ENCODE peak calls at places on chromosomes 6 and 20, in seven cellular contexts. One of them, this sample, is unnamed. For H3K4me1, the result is how much of the 10 kb centered on the place peaks cover.

GRCh38 chr6:79946242-79946641 is 1.1 kb downstream of the ELOVL4 start:
- DNase-seq in heart left ventricle: no peak
- DNase-seq in stomach: no peak
- DNase-seq in left ventricle myocardium inferior: no peak
- DNase-seq in Panc1: no peak
- DNase-seq in heart right ventricle: no peak
- DNase-seq in CD8-positive, alpha-beta T cell: no peak
- DNase-seq in this sample: no peak

GRCh38 chr6:41939091-41939847 is 2.3 kb downstream of the CCND3 start:
- DNase-seq in CD8-positive, alpha-beta T cell: peak
- DNase-seq in heart left ventricle: peak
- DNase-seq in heart right ventricle: peak
- DNase-seq in left ventricle myocardium inferior: peak
- DNase-seq in stomach: peak
- DNase-seq in Panc1: no peak
- DNase-seq in this sample: peak

GRCh38 chr20:22080985-22081384 is 375.5 kb downstream of the PAX1 start:
- DNase-seq in stomach: no peak
- DNase-seq in heart left ventricle: no peak
- DNase-seq in CD8-positive, alpha-beta T cell: no peak
- DNase-seq in heart right ventricle: no peak
- DNase-seq in left ventricle myocardium inferior: no peak
- DNase-seq in Panc1: no peak
- DNase-seq in this sample: no peak

GRCh38 chr6:48111143-48111506 is at the start of gene PTCHD4:
- DNase-seq in CD8-positive, alpha-beta T cell: no peak
- DNase-seq in heart left ventricle: peak
- DNase-seq in heart right ventricle: no peak
- DNase-seq in left ventricle myocardium inferior: peak
- DNase-seq in Panc1: no peak
- DNase-seq in stomach: no peak
- DNase-seq in this sample: no peak

GRCh38 chr20:38599410-38599882 is 2.2 kb upstream of the ARHGAP40 start:
- DNase-seq in heart left ventricle: peak
- DNase-seq in Panc1: no peak
- DNase-seq in left ventricle myocardium inferior: peak
- DNase-seq in stomach: peak
- DNase-seq in CD8-positive, alpha-beta T cell: no peak
- DNase-seq in heart right ventricle: peak
- DNase-seq in this sample: peak

GRCh38 chr20:46605181-46605580 is 46.1 kb downstream of the SLC13A3 start:
- DNase-seq in heart left ventricle: no peak
- DNase-seq in left ventricle myocardium inferior: no peak
- DNase-seq in Panc1: no peak
- DNase-seq in heart right ventricle: no peak
- DNase-seq in stomach: no peak
- DNase-seq in CD8-positive, alpha-beta T cell: no peak
- DNase-seq in this sample: no peak

GRCh38 chr20:62558779-62559178 is 83.0 kb upstream of the GATA5 start:
- DNase-seq in CD8-positive, alpha-beta T cell: no peak
- DNase-seq in left ventricle myocardium inferior: peak
- DNase-seq in stomach: no peak
- DNase-seq in heart left ventricle: peak
- DNase-seq in heart right ventricle: peak
- DNase-seq in Panc1: no peak
- DNase-seq in this sample: no peak

GRCh38 chr20:16020971-16021370 is 552.3 kb downstream of the KIF16B start:
- DNase-seq in CD8-positive, alpha-beta T cell: no peak
- DNase-seq in heart left ventricle: no peak
- DNase-seq in stomach: no peak
- DNase-seq in Panc1: no peak
- DNase-seq in left ventricle myocardium inferior: no peak
- DNase-seq in heart right ventricle: no peak
- DNase-seq in this sample: no peak

GRCh38 chr6:79468116-79468515 is 69.1 kb downstream of the LCA5 start:
- DNase-seq in CD8-positive, alpha-beta T cell: no peak
- DNase-seq in Panc1: no peak
- DNase-seq in heart left ventricle: no peak
- DNase-seq in left ventricle myocardium inferior: no peak
- DNase-seq in stomach: no peak
- DNase-seq in heart right ventricle: no peak
- DNase-seq in this sample: no peak

GRCh38 chr20:24646331-24646730 is 176.9 kb downstream of the SYNDIG1 start:
- DNase-seq in CD8-positive, alpha-beta T cell: no peak
- DNase-seq in Panc1: no peak
- DNase-seq in heart right ventricle: no peak
- DNase-seq in stomach: no peak
- DNase-seq in heart left ventricle: no peak
- DNase-seq in left ventricle myocardium inferior: no peak
- DNase-seq in this sample: no peak

GRCh38 chr6:135568366-135568765 is 70.8 kb upstream of the AHI1 start:
- DNase-seq in left ventricle myocardium inferior: no peak
- DNase-seq in CD8-positive, alpha-beta T cell: peak
- DNase-seq in heart right ventricle: no peak
- DNase-seq in Panc1: no peak
- DNase-seq in heart left ventricle: peak
- DNase-seq in stomach: peak
- DNase-seq in this sample: peak

DNA sequence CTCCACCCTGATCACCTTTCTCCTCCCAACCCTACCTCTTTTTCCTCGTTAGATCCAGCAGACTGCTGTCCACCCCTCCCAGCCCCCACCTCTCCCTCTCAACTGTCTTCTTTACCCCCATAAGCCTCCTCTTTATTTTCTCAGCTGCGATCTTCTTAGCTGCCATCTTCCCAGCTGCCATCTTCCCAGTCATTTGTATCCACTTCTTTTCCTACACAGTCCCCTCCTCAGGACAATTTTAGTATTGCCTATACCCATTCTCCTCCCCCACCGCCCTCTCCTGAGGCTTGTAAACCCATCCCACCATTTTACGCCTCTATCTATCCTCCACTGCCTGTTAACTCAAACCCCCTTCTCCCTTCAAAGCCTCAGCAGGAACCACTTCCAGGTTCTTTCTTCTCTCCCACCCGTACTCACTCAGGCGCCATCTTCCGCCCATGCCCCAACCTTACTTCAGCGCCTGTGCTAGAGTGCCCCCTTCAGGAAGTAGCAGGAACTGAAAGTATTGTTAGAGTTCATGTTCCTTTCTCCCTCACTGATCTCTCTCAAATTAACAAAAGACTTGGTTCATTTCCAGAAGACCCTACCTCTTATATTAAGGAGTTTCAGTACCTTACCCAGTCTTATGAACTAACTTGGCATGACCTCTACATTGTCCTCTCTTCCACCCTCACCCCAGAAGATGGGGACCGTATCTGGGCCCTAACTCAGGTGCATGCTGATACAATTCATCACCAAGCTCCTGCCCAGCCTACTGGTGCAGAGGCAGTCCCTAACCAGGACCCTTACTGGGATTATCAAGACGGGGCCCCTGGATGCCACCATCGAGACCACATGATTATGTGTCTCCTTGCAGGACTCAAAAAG is 236.0 kb downstream of the ADGRG6 start:
- DNase-seq in stomach: no peak
- DNase-seq in CD8-positive, alpha-beta T cell: no peak
- DNase-seq in Panc1: no peak
- DNase-seq in heart right ventricle: no peak
- DNase-seq in heart left ventricle: no peak
- DNase-seq in left ventricle myocardium inferior: no peak
- DNase-seq in this sample: no peak
- TF ChIP-seq CTCF in stomach: no peak
- TF ChIP-seq CTCF in CD8-positive, alpha-beta T cell: no peak
- TF ChIP-seq CTCF in Panc1: peak
- TF ChIP-seq CTCF in heart right ventricle: peak
- TF ChIP-seq CTCF in heart left ventricle: no peak
- TF ChIP-seq CTCF in left ventricle myocardium inferior: peak
- TF ChIP-seq CTCF in this sample: peak

DNA sequence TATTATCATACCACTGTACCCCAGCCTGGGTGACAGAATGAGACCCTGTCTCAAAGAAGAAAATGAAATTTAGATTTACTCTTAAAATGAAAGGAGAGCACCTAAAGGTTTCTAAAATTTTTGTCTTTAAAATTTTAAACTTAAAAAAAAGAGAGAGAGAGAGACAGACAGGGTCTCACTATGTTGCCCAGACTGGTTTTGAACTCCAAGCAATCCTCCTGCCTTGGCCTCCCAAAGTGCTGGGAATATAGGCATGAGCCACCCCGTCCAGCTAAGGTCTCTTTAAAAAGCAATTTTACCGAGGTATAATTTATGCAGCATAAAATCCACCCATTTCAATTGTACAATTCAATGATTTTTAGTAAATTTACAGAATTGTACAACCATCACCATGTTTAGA is 33.2 kb downstream of the ILRUN start:
- DNase-seq in left ventricle myocardium inferior: no peak
- DNase-seq in heart right ventricle: no peak
- DNase-seq in CD8-positive, alpha-beta T cell: no peak
- DNase-seq in heart left ventricle: no peak
- DNase-seq in stomach: no peak
- DNase-seq in Panc1: no peak
- DNase-seq in this sample: no peak
- H3K4me1 ChIP-seq in left ventricle myocardium inferior: half or more
- H3K4me1 ChIP-seq in heart right ventricle: half or more
- H3K4me1 ChIP-seq in CD8-positive, alpha-beta T cell: under half
- H3K4me1 ChIP-seq in heart left ventricle: under half
- H3K4me1 ChIP-seq in stomach: under half
- H3K4me1 ChIP-seq in Panc1: under half
- H3K4me1 ChIP-seq in this sample: under half

GRCh38 chr6:158611600-158612041 is 32.9 kb downstream of the DYNLT1 start:
- DNase-seq in CD8-positive, alpha-beta T cell: no peak
- DNase-seq in heart right ventricle: no peak
- DNase-seq in Panc1: no peak
- DNase-seq in stomach: peak
- DNase-seq in heart left ventricle: no peak
- DNase-seq in left ventricle myocardium inferior: no peak
- DNase-seq in this sample: no peak

GRCh38 chr6:158608221-158608620 is 36.3 kb downstream of the DYNLT1 start:
- DNase-seq in heart left ventricle: no peak
- DNase-seq in heart right ventricle: no peak
- DNase-seq in CD8-positive, alpha-beta T cell: no peak
- DNase-seq in left ventricle myocardium inferior: no peak
- DNase-seq in stomach: no peak
- DNase-seq in Panc1: no peak
- DNase-seq in this sample: no peak

GRCh38 chr6:158609455-158610155 is 34.9 kb downstream of the DYNLT1 start:
- DNase-seq in left ventricle myocardium inferior: no peak
- DNase-seq in heart left ventricle: no peak
- DNase-seq in heart right ventricle: no peak
- DNase-seq in Panc1: no peak
- DNase-seq in CD8-positive, alpha-beta T cell: no peak
- DNase-seq in stomach: no peak
- DNase-seq in this sample: no peak

GRCh38 chr6:158611039-158611438 is 33.5 kb downstream of the DYNLT1 start:
- DNase-seq in Panc1: no peak
- DNase-seq in heart left ventricle: no peak
- DNase-seq in left ventricle myocardium inferior: no peak
- DNase-seq in stomach: no peak
- DNase-seq in heart right ventricle: no peak
- DNase-seq in CD8-positive, alpha-beta T cell: no peak
- DNase-seq in this sample: no peak

DNA sequence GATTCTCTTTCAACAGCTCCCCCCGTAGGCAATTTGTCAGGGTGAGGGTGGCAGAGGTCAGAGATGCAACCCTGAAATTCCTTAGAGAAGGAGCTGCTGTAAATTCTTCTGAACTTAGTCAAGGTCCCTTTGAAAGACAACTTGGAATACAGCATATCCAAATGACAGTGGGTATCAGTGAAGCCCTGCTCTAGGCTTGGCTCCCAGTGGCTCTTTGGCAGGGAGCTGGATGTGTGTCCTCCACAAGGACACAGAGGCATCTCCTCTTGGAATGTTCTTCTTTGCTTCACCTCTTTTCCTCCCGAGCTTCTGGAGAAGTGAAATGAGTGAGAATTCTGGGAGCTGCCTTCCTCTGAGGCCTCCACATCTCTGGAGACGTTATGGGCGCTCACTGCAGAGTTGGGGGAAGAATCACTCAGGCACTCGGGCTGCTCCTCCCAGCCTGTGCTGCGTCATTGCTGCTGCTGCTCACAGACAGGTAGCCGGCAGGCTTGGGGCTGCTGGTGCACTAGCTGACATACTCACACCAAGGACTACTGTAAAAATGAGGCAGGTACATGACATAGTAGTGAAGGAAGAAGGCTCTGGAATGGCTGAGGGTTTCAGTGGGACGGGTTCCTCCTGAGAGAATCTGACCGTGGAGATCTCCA is 34.1 kb downstream of the DYNLT1 start:
- DNase-seq in heart left ventricle: no peak
- DNase-seq in heart right ventricle: no peak
- DNase-seq in CD8-positive, alpha-beta T cell: no peak
- DNase-seq in stomach: no peak
- DNase-seq in Panc1: no peak
- DNase-seq in left ventricle myocardium inferior: no peak
- DNase-seq in this sample: no peak
- H3K27ac ChIP-seq in heart left ventricle: peak
- H3K27ac ChIP-seq in heart right ventricle: peak
- H3K27ac ChIP-seq in CD8-positive, alpha-beta T cell: no peak
- H3K27ac ChIP-seq in stomach: no peak
- H3K27ac ChIP-seq in Panc1: no peak
- H3K27ac ChIP-seq in left ventricle myocardium inferior: peak
- H3K27ac ChIP-seq in this sample: no peak

GRCh38 chr6:37612475-37612874 is 85.2 kb downstream of the MDGA1 start:
- DNase-seq in CD8-positive, alpha-beta T cell: no peak
- DNase-seq in left ventricle myocardium inferior: no peak
- DNase-seq in heart right ventricle: no peak
- DNase-seq in heart left ventricle: no peak
- DNase-seq in Panc1: no peak
- DNase-seq in stomach: no peak
- DNase-seq in this sample: no peak

GRCh38 chr6:37608587-37608986 is 89.1 kb downstream of the MDGA1 start:
- DNase-seq in stomach: no peak
- DNase-seq in Panc1: no peak
- DNase-seq in heart left ventricle: no peak
- DNase-seq in left ventricle myocardium inferior: no peak
- DNase-seq in CD8-positive, alpha-beta T cell: no peak
- DNase-seq in heart right ventricle: no peak
- DNase-seq in this sample: no peak

GRCh38 chr6:37611516-37611915 is 86.2 kb downstream of the MDGA1 start:
- DNase-seq in heart right ventricle: no peak
- DNase-seq in Panc1: no peak
- DNase-seq in heart left ventricle: no peak
- DNase-seq in stomach: no peak
- DNase-seq in CD8-positive, alpha-beta T cell: no peak
- DNase-seq in left ventricle myocardium inferior: no peak
- DNase-seq in this sample: no peak

GRCh38 chr6:37603284-37603683 is 94.4 kb downstream of the MDGA1 start:
- DNase-seq in CD8-positive, alpha-beta T cell: no peak
- DNase-seq in Panc1: no peak
- DNase-seq in left ventricle myocardium inferior: no peak
- DNase-seq in stomach: no peak
- DNase-seq in heart right ventricle: no peak
- DNase-seq in heart left ventricle: no peak
- DNase-seq in this sample: no peak

DNA sequence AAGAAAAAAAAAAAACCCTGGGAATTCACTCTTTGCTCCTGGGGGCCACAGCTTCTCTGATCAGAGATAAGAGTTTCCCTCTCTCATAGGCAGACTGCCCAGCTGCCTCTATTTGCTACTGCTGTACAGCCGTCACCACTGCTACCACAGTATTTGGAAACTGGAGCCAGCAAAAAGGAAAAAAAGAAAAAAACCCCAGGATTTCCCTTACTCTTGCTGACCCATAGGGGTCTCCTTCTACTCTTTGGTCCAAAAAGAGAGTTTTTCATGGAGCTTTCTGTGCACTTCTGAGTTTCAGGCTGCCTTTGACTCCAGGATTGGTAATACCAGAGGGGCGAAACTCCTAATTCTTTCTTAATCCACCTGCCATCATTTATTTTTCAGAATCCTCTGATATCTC is 89.7 kb downstream of the MDGA1 start:
- DNase-seq in heart left ventricle: no peak
- DNase-seq in CD8-positive, alpha-beta T cell: no peak
- DNase-seq in left ventricle myocardium inferior: no peak
- DNase-seq in Panc1: no peak
- DNase-seq in heart right ventricle: no peak
- DNase-seq in stomach: no peak
- DNase-seq in this sample: no peak
- TF ChIP-seq CTCF in heart left ventricle: peak
- TF ChIP-seq CTCF in CD8-positive, alpha-beta T cell: no peak
- TF ChIP-seq CTCF in left ventricle myocardium inferior: peak
- TF ChIP-seq CTCF in Panc1: no peak
- TF ChIP-seq CTCF in heart right ventricle: peak
- TF ChIP-seq CTCF in stomach: no peak
- TF ChIP-seq CTCF in this sample: no peak

This sample was measured in adrenal gland.